ENCODE peak calls at places on chromosomes 13 and 19, in four cellular contexts. One of them, this sample, is unnamed.

GRCh38 chr13:113364933-113365371 is 1.0 kb upstream of the GRTP1 start:
- DNase-seq in H1: no peak
- DNase-seq in HCT116: no peak
- DNase-seq in K562: no peak
- DNase-seq in this sample: no peak

GRCh38 chr19:16078759-16079707 is 2.7 kb downstream of the TPM4 start:
- DNase-seq in H1: no peak
- DNase-seq in HCT116: peak; percentile 67
- DNase-seq in K562: peak; percentile 94
- DNase-seq in this sample: no peak

GRCh38 chr13:33228645-33229445 is 56.7 kb downstream of the STARD13 start:
- DNase-seq in H1: no peak
- DNase-seq in HCT116: peak; percentile 26
- DNase-seq in K562: peak; percentile 32
- DNase-seq in this sample: peak; percentile 49

GRCh38 chr19:45901432-45901903 is 945 bp downstream of the MYPOP start:
- DNase-seq in H1: no peak
- DNase-seq in HCT116: no peak
- DNase-seq in K562: no peak
- DNase-seq in this sample: no peak

GRCh38 chr13:34371645-34372044 is 553.7 kb downstream of the RFC3 start:
- DNase-seq in H1: no peak
- DNase-seq in HCT116: no peak
- DNase-seq in K562: no peak
- DNase-seq in this sample: no peak

GRCh38 chr13:101417043-101417406 is 717 bp upstream of the NALCN start:
- DNase-seq in H1: no peak
- DNase-seq in HCT116: no peak
- DNase-seq in K562: no peak
- DNase-seq in this sample: no peak

GRCh38 chr19:46213156-46213555 is 16.4 kb upstream of the IGFL1 start:
- DNase-seq in H1: no peak
- DNase-seq in HCT116: no peak
- DNase-seq in K562: no peak
- DNase-seq in this sample: no peak

GRCh38 chr19:944171-944567 is 18.3 kb downstream of the ARID3A start:
- DNase-seq in H1: no peak
- DNase-seq in HCT116: no peak
- DNase-seq in K562: peak; percentile 95
- DNase-seq in this sample: no peak

GRCh38 chr13:32224916-32225315 is 90.2 kb downstream of the ZAR1L start:
- DNase-seq in H1: no peak
- DNase-seq in HCT116: no peak
- DNase-seq in K562: no peak
- DNase-seq in this sample: no peak

GRCh38 chr13:28185256-28185655 is 46.9 kb downstream of the PAN3 start:
- DNase-seq in H1: no peak
- DNase-seq in HCT116: no peak
- DNase-seq in K562: no peak
- DNase-seq in this sample: no peak

GRCh38 chr19:4134351-4134750 is 10.4 kb upstream of the MAP2K2 start:
- DNase-seq in H1: no peak
- DNase-seq in HCT116: no peak
- DNase-seq in K562: no peak
- DNase-seq in this sample: no peak

GRCh38 chr13:30266751-30267150 is 40.6 kb downstream of the KATNAL1 start:
- DNase-seq in H1: no peak
- DNase-seq in HCT116: no peak
- DNase-seq in K562: no peak
- DNase-seq in this sample: no peak

GRCh38 chr13:80798576-80799133 is 457.7 kb upstream of the SPRY2 start:
- DNase-seq in H1: no peak
- DNase-seq in HCT116: no peak
- DNase-seq in K562: no peak
- DNase-seq in this sample: no peak

GRCh38 chr13:105272660-105273631 is 1262.5 kb downstream of the EFNB2 start:
- DNase-seq in H1: no peak
- DNase-seq in HCT116: no peak
- DNase-seq in K562: no peak
- DNase-seq in this sample: no peak

GRCh38 chr19:7618366-7618765 is 11.0 kb downstream of the XAB2 start:
- DNase-seq in H1: no peak
- DNase-seq in HCT116: no peak
- DNase-seq in K562: peak; percentile 48
- DNase-seq in this sample: peak; percentile 88

GRCh38 chr13:28582225-28582891 is 76.6 kb upstream of the POMP start:
- DNase-seq in H1: no peak
- DNase-seq in HCT116: no peak
- DNase-seq in K562: peak; percentile 74
- DNase-seq in this sample: no peak

GRCh38 chr19:43425567-43426392 is 11.1 kb downstream of the TEX101 start:
- DNase-seq in H1: no peak
- DNase-seq in HCT116: peak; percentile 18
- DNase-seq in K562: peak; percentile 15
- DNase-seq in this sample: peak; percentile 32

GRCh38 chr13:100029930-100030329 is 48.3 kb downstream of the ZIC2 start:
- DNase-seq in H1: no peak
- DNase-seq in HCT116: no peak
- DNase-seq in K562: no peak
- DNase-seq in this sample: no peak

GRCh38 chr13:78239681-78240080 is 321.1 kb upstream of the EDNRB start:
- DNase-seq in H1: no peak
- DNase-seq in HCT116: no peak
- DNase-seq in K562: no peak
- DNase-seq in this sample: no peak

GRCh38 chr19:14004619-14005380 is 1.3 kb downstream of the RFX1 start:
- DNase-seq in H1: no peak
- DNase-seq in HCT116: no peak
- DNase-seq in K562: peak; percentile 77
- DNase-seq in this sample: no peak
- TF ChIP-seq JUND in H1: no peak
- TF ChIP-seq JUND in HCT116: no peak
- TF ChIP-seq JUND in K562: no peak
- TF ChIP-seq JUND in this sample: no peak

DNA sequence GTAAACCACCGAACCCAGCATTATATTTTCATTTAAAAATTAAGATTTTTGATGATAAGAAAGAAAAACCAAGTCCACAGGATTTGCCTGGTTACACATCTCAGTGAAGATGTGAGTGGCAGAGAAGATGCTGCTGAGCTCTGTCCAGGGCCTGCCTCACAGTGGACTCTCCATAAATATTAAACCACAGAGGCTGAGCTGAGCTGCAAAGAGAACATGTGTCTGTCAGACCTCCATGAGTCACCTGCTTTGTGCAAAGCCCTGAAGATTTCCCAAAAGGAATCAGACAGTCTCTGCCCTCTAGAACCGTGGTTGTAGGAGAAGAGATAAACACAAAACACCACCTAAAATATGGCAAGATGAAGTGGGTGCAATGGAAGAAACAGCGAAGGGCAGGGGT is 127.2 kb upstream of the TSC22D1 start:
- DNase-seq in H1: no peak
- DNase-seq in HCT116: no peak
- DNase-seq in K562: no peak
- DNase-seq in this sample: no peak
- TF ChIP-seq JUND in H1: no peak
- TF ChIP-seq JUND in HCT116: no peak
- TF ChIP-seq JUND in K562: no peak
- TF ChIP-seq JUND in this sample: no peak

DNA sequence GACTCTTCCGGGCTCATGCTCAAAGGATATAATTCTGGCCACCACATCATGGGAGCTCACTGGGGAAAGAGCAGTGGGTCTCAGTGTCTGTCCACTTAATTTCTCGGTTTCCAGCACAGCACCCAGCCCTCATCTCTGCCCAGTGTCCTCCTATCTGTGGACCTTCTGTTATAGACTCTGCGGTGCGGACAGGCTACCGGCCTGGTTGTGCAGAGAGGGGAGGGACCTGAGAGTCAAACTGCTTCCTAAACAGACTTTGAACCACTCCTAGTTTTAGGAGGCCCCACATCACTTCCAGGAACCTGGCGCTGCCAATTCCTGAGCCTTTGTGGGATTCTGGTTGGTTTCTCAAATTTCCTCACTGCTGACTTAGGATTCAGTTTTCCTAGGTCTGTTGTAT is 59.8 kb upstream of the MED4 start:
- DNase-seq in H1: no peak
- DNase-seq in HCT116: no peak
- DNase-seq in K562: no peak
- DNase-seq in this sample: no peak
- TF ChIP-seq JUND in H1: no peak
- TF ChIP-seq JUND in HCT116: no peak
- TF ChIP-seq JUND in K562: no peak
- TF ChIP-seq JUND in this sample: no peak

GRCh38 chr19:27890206-27890605 is 1322.7 kb downstream of the UQCRFS1 start:
- DNase-seq in H1: no peak
- DNase-seq in HCT116: no peak
- DNase-seq in K562: no peak
- DNase-seq in this sample: no peak

GRCh38 chr19:27890696-27891095 is 1322.3 kb downstream of the UQCRFS1 start:
- DNase-seq in H1: no peak
- DNase-seq in HCT116: no peak
- DNase-seq in K562: no peak
- DNase-seq in this sample: no peak

GRCh38 chr19:27885361-27885760 is 1327.6 kb downstream of the UQCRFS1 start:
- DNase-seq in H1: no peak
- DNase-seq in HCT116: no peak
- DNase-seq in K562: no peak
- DNase-seq in this sample: no peak

GRCh38 chr19:27889156-27889555 is 1323.8 kb downstream of the UQCRFS1 start:
- DNase-seq in H1: no peak
- DNase-seq in HCT116: no peak
- DNase-seq in K562: no peak
- DNase-seq in this sample: no peak

GRCh38 chr19:27887946-27888345 is 1325.0 kb downstream of the UQCRFS1 start:
- DNase-seq in H1: no peak
- DNase-seq in HCT116: no peak
- DNase-seq in K562: no peak
- DNase-seq in this sample: no peak
- TF ChIP-seq JUND in H1: no peak
- TF ChIP-seq JUND in HCT116: no peak
- TF ChIP-seq JUND in K562: no peak
- TF ChIP-seq JUND in this sample: no peak

GRCh38 chr19:35710784-35711723 is 6.7 kb downstream of the ZBTB32 start:
- DNase-seq in H1: no peak
- DNase-seq in HCT116: no peak
- DNase-seq in K562: no peak
- DNase-seq in this sample: no peak
- TF ChIP-seq JUND in H1: no peak
- TF ChIP-seq JUND in HCT116: no peak
- TF ChIP-seq JUND in K562: no peak
- TF ChIP-seq JUND in this sample: no peak

DNA sequence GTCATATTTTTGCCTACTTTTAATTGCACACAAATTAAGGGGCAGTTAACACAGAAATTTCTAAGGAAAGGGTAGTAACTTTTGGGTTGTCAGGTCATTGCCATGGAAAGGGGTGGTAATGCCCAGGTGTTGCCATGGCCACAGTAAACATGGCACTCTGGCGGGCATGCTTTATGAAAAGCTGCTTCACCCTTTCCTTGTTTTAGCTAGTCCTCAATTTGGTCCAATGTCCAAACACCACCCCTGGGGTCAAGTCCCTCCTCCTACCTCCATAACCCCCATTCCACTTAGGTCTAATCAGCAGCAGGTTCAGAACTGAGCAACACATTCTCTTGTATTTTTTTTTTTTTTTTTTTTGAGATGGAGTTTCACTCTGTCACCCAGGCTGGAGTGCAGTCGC is 6.6 kb downstream of the FFAR2 start:
- DNase-seq in H1: no peak
- DNase-seq in HCT116: no peak
- DNase-seq in K562: no peak
- DNase-seq in this sample: no peak
- TF ChIP-seq JUND in H1: no peak
- TF ChIP-seq JUND in HCT116: no peak
- TF ChIP-seq JUND in K562: no peak
- TF ChIP-seq JUND in this sample: no peak